ENCODE peak calls at places on chromosome 3, in seven cellular contexts. One of them, this sample, is unnamed.

GRCh38 chr3:152299243-152299976 is 30.7 kb downstream of the MBNL1 start:
- DNase-seq in cardiac fibroblast: no peak
- DNase-seq in NCI-H1048: no peak
- DNase-seq in lower lobe of right lung: no peak
- DNase-seq in GM04504: no peak
- DNase-seq in sciatic nerve: no peak
- DNase-seq in astrocyte: no peak
- DNase-seq in this sample: no peak

GRCh38 chr3:37241880-37242279 is 67.5 kb upstream of the LRRFIP2 start:
- DNase-seq in sciatic nerve: no peak
- DNase-seq in GM04504: no peak
- DNase-seq in astrocyte: no peak
- DNase-seq in NCI-H1048: no peak
- DNase-seq in cardiac fibroblast: no peak
- DNase-seq in lower lobe of right lung: no peak
- DNase-seq in this sample: no peak

GRCh38 chr3:72632129-72632528 is 216.1 kb downstream of the SHQ1 start:
- DNase-seq in sciatic nerve: no peak
- DNase-seq in GM04504: no peak
- DNase-seq in NCI-H1048: no peak
- DNase-seq in cardiac fibroblast: peak
- DNase-seq in astrocyte: peak
- DNase-seq in lower lobe of right lung: no peak
- DNase-seq in this sample: no peak

GRCh38 chr3:13025090-13025489 is 48.1 kb downstream of the IQSEC1 start:
- DNase-seq in astrocyte: peak
- DNase-seq in GM04504: peak
- DNase-seq in lower lobe of right lung: peak
- DNase-seq in cardiac fibroblast: peak
- DNase-seq in NCI-H1048: no peak
- DNase-seq in sciatic nerve: no peak
- DNase-seq in this sample: peak

GRCh38 chr3:86929046-86929445 is 61.9 kb downstream of the VGLL3 start:
- DNase-seq in astrocyte: peak
- DNase-seq in sciatic nerve: no peak
- DNase-seq in GM04504: no peak
- DNase-seq in cardiac fibroblast: no peak
- DNase-seq in lower lobe of right lung: no peak
- DNase-seq in NCI-H1048: no peak
- DNase-seq in this sample: no peak

GRCh38 chr3:192915306-192915705 is 2.4 kb downstream of the MB21D2 start:
- DNase-seq in NCI-H1048: no peak
- DNase-seq in sciatic nerve: no peak
- DNase-seq in GM04504: no peak
- DNase-seq in cardiac fibroblast: peak
- DNase-seq in astrocyte: peak
- DNase-seq in lower lobe of right lung: no peak
- DNase-seq in this sample: no peak

GRCh38 chr3:81742581-81742980 is 18.9 kb downstream of the GBE1 start:
- DNase-seq in lower lobe of right lung: no peak
- DNase-seq in NCI-H1048: no peak
- DNase-seq in GM04504: no peak
- DNase-seq in astrocyte: no peak
- DNase-seq in sciatic nerve: no peak
- DNase-seq in cardiac fibroblast: peak
- DNase-seq in this sample: no peak

GRCh38 chr3:159586587-159587202 is 401.9 kb upstream of the IL12A start:
- DNase-seq in cardiac fibroblast: peak
- DNase-seq in NCI-H1048: no peak
- DNase-seq in GM04504: no peak
- DNase-seq in astrocyte: peak
- DNase-seq in lower lobe of right lung: no peak
- DNase-seq in sciatic nerve: no peak
- DNase-seq in this sample: peak

GRCh38 chr3:11248596-11248995 is 23.6 kb upstream of the ATG7 start:
- DNase-seq in astrocyte: peak
- DNase-seq in cardiac fibroblast: no peak
- DNase-seq in lower lobe of right lung: no peak
- DNase-seq in GM04504: no peak
- DNase-seq in NCI-H1048: no peak
- DNase-seq in sciatic nerve: no peak
- DNase-seq in this sample: no peak

GRCh38 chr3:71416868-71417267 is 166.7 kb downstream of the FOXP1 start:
- DNase-seq in GM04504: no peak
- DNase-seq in NCI-H1048: peak
- DNase-seq in sciatic nerve: no peak
- DNase-seq in lower lobe of right lung: no peak
- DNase-seq in cardiac fibroblast: no peak
- DNase-seq in astrocyte: no peak
- DNase-seq in this sample: no peak

This sample was measured in stromal cell of bone marrow.